ENCODE peak calls at places on chromosomes 2 and 18, in ten cellular contexts. O, H, P, U, F, L, Y, D, C and B are unnamed samples.

GRCh38 chr2:189297446-189297845 is 117.9 kb upstream of the COL5A2 start:
- DNase-seq in U (no peak), H (no peak), O (no peak), C (no peak), P (no peak), L (no peak), D (no peak), F (no peak), Y (no peak), B (no peak)

GRCh38 chr18:79380816-79381806 is 14.6 kb upstream of the NFATC1 start:
- DNase-seq in D (no peak), H (peak), F (peak), L (peak), Y (peak), U (no peak), O (no peak), C (peak), P (peak), B (peak)

GRCh38 chr2:237732790-237733349 is 65.7 kb upstream of the RBM44 start:
- DNase-seq in Y (no peak), P (peak), L (peak), F (peak), U (no peak), H (no peak), C (no peak), O (no peak), D (no peak), B (peak)

GRCh38 chr2:177554365-177554764 is 161.8 kb downstream of the AGPS start:
- DNase-seq in P (no peak), H (no peak), U (no peak), L (no peak), O (no peak), Y (no peak), C (no peak), F (no peak), D (no peak), B (no peak)

GRCh38 chr18:12239426-12239825 is 14.7 kb upstream of the CIDEA start:
- DNase-seq in D (no peak), L (no peak), H (no peak), O (no peak), C (no peak), Y (no peak), U (no peak), F (no peak), P (no peak), B (no peak)

GRCh38 chr18:66646622-66647021 is 42.7 kb upstream of the CDH19 start:
- DNase-seq in P (no peak), Y (no peak), H (no peak), O (no peak), C (no peak), U (no peak), D (no peak), F (no peak), L (no peak), B (no peak)

GRCh38 chr2:26682155-26682554 is 10.4 kb upstream of the KCNK3 start:
- DNase-seq in P (no peak), L (peak), F (no peak), U (no peak), O (no peak), Y (peak), D (no peak), H (no peak), C (no peak), B (no peak)

GRCh38 chr2:233076749-233077148 is 16.6 kb downstream of the INPP5D start:
- DNase-seq in U (no peak), O (no peak), P (no peak), L (no peak), C (no peak), Y (no peak), H (no peak), F (no peak), D (no peak), B (no peak)

GRCh38 chr2:163466583-163466982 is 269.2 kb downstream of the FIGN start:
- DNase-seq in Y (no peak), U (no peak), O (no peak), D (no peak), H (no peak), F (no peak), P (no peak), L (no peak), C (no peak), B (no peak)

GRCh38 chr2:15169326-15170038 is 391.7 kb downstream of the NBAS start:
- DNase-seq in Y (no peak), U (peak), O (no peak), F (no peak), P (no peak), C (peak), D (no peak), H (no peak), L (no peak), B (no peak)

GRCh38 chr2:157898591-157898996 is 22.5 kb upstream of the ACVR1 start:
- DNase-seq in F (peak), Y (peak), C (no peak), L (peak), P (peak), U (peak), H (peak), O (no peak), D (peak), B (no peak)

GRCh38 chr2:45938649-45939511 is 287.4 kb downstream of the PRKCE start:
- DNase-seq in D (peak), L (peak), U (peak), F (peak), P (peak), C (peak), O (peak), Y (peak), H (peak), B (peak)

GRCh38 chr2:124520953-124521352 is 495.9 kb downstream of the CNTNAP5 start:
- DNase-seq in C (no peak), P (no peak), O (no peak), H (no peak), Y (no peak), D (no peak), L (no peak), F (no peak), U (no peak), B (no peak)

GRCh38 chr2:157788201-157788600 is 87.9 kb downstream of the ACVR1 start:
- DNase-seq in Y (no peak), C (no peak), L (no peak), U (no peak), D (no peak), H (no peak), F (no peak), O (no peak), P (no peak), B (no peak)

GRCh38 chr18:12843420-12844346 is 40.4 kb downstream of the PTPN2 start:
- DNase-seq in H (no peak), Y (no peak), L (no peak), F (no peak), C (no peak), D (no peak), U (no peak), P (no peak), O (no peak), B (no peak)

GRCh38 chr2:152445791-152446201 is 110.8 kb downstream of the FMNL2 start:
- DNase-seq in C (peak), H (no peak), U (no peak), D (no peak), Y (no peak), P (no peak), O (no peak), L (no peak), F (peak), B (no peak)

GRCh38 chr2:3148716-3149115 is 228.9 kb downstream of the EIPR1 start:
- DNase-seq in U (no peak), D (no peak), O (no peak), C (no peak), P (no peak), Y (no peak), H (no peak), F (no peak), L (no peak), B (no peak)

GRCh38 chr2:128037624-128038023 is 9.8 kb upstream of the SAP130 start:
- DNase-seq in D (no peak), C (no peak), Y (no peak), F (no peak), U (no peak), O (no peak), P (no peak), L (no peak), H (no peak), B (no peak)

GRCh38 chr2:17303054-17303453 is 215.2 kb downstream of the RAD51AP2 start:
- DNase-seq in C (no peak), F (no peak), Y (no peak), U (no peak), D (no peak), O (no peak), P (no peak), H (no peak), L (no peak), B (no peak)

GRCh38 chr2:27638709-27639108 is 9.9 kb downstream of the GPN1 start:
- DNase-seq in H (no peak), D (no peak), U (no peak), F (no peak), Y (no peak), L (no peak), P (no peak), C (no peak), O (no peak), B (no peak)

GRCh38 chr2:64025741-64026140 is 6.5 kb upstream of the VPS54 start:
- DNase-seq in P (no peak), F (no peak), Y (no peak), H (no peak), O (no peak), U (no peak), D (no peak), C (no peak), L (no peak), B (no peak)

GRCh38 chr2:50042794-50043193 is 888.5 kb upstream of the FSHR start:
- DNase-seq in H (no peak), C (no peak), U (no peak), L (no peak), D (no peak), O (no peak), P (no peak), Y (no peak), F (no peak), B (no peak)

GRCh38 chr2:62627667-62628066 is 77.8 kb upstream of the EHBP1 start:
- DNase-seq in U (no peak), F (no peak), L (no peak), D (no peak), Y (no peak), H (no peak), O (no peak), C (no peak), P (no peak), B (no peak)

GRCh38 chr2:111145951-111146350 is 25.2 kb downstream of the BCL2L11 start:
- DNase-seq in U (no peak), H (no peak), O (no peak), L (no peak), Y (no peak), F (no peak), C (no peak), P (no peak), D (no peak), B (no peak)

GRCh38 chr2:111143107-111143886 is 22.6 kb downstream of the BCL2L11 start:
- DNase-seq in L (no peak), H (no peak), D (no peak), Y (no peak), P (no peak), C (no peak), F (peak), O (no peak), U (no peak), B (no peak)

GRCh38 chr2:111142101-111142500 is 21.4 kb downstream of the BCL2L11 start:
- DNase-seq in H (no peak), L (no peak), Y (no peak), C (no peak), D (no peak), P (no peak), U (no peak), O (no peak), F (no peak), B (no peak)

GRCh38 chr2:111148225-111148873 is 27.6 kb downstream of the BCL2L11 start:
- DNase-seq in F (no peak), U (no peak), D (no peak), C (no peak), H (no peak), Y (no peak), O (no peak), P (no peak), L (no peak), B (no peak)

GRCh38 chr2:111145103-111145760 is 24.5 kb downstream of the BCL2L11 start:
- DNase-seq in U (no peak), F (no peak), O (no peak), D (no peak), H (no peak), C (no peak), P (no peak), Y (no peak), L (no peak), B (no peak)
- H3K4me3 ChIP-seq in U (no peak), F (no peak), O (no peak), D (no peak), H (no peak), C (no peak), P (no peak), Y (no peak), L (no peak), B (no peak)

GRCh38 chr18:52002600-52002999 is 337.4 kb upstream of the DCC start:
- DNase-seq in P (no peak), C (no peak), L (no peak), U (no peak), D (no peak), O (no peak), H (no peak), Y (no peak), F (no peak), B (no peak)
- H3K27ac ChIP-seq in P (no peak), C (no peak), L (no peak), U (no peak), D (no peak), O (no peak), H (no peak), Y (no peak), F (no peak), B (no peak)

DNA sequence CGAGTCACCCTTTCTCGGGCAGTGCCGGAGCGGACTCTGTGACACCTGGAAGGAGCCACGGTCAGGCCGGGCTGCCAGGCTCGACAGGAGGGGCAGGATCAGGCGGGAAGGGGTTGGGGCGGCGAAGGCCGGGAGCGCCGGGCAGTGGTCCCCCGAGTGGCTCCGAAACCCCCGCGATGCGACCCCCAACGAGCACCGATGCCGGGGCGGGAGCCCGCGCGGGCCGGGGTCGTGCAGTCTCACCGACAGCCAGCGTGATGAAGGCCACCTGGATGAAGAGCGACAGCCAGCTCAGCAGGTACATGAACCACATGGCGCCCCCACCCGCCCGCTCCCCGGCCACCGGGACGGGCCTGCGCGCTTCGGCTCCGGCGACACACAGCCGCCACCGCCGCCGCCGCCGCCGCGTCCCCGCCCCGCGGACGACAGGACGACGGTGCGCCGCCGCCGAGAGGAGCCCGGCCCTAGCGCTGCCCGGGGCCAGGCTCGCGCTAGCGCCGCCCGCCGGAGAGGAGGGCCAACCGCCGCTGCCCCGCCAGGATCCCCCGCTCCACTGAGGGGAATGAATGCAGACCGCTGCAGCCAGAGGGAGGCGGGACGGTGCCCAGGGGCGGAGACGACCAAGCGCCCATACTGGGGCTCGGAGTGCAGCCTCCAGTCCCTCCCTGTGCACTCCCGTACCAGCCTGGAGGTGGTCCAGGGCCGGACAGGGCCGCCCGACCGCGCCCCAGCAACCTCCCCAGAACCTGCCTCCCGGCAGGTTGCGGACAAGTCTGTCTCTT is at the start of gene TEX261:
- DNase-seq in U (peak), H (peak), Y (peak), D (peak), L (peak), C (peak), P (peak), F (peak), O (peak), B (peak)
- TF ChIP-seq POLR2A in U (peak), H (no peak), Y (peak), D (no peak), L (no peak), C (peak), P (peak), F (peak), O (no peak), B (peak)

GRCh38 chr18:33849731-33850130 is 271.7 kb downstream of the ASXL3 start:
- DNase-seq in F (no peak), U (no peak), D (no peak), C (no peak), P (no peak), L (no peak), Y (no peak), O (no peak), H (no peak), B (no peak)

GRCh38 chr18:33854086-33854826 is 276.2 kb downstream of the ASXL3 start:
- DNase-seq in O (no peak), H (no peak), C (no peak), L (no peak), F (no peak), D (no peak), U (no peak), P (no peak), Y (no peak), B (no peak)

GRCh38 chr18:33851546-33852078 is 273.6 kb downstream of the ASXL3 start:
- DNase-seq in D (no peak), P (no peak), U (no peak), C (no peak), H (no peak), F (no peak), Y (no peak), O (no peak), L (no peak), B (no peak)

DNA sequence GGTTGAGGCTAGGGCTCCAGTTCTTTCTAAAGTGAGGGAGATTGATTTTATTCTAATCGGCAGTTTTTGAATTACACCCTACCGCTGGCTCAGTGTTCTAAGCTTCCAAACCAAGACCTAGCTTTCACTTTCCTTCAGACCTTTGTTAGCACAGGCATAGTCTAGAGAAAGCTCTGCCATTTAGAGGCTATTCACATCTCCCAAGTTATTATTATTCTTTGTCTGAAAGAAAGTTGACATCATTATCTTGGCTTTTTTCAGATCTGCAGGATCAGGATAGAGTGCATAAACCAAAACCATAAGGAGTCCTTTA is 276.8 kb downstream of the ASXL3 start:
- DNase-seq in O (no peak), H (no peak), U (no peak), Y (no peak), C (no peak), L (no peak), P (no peak), D (no peak), F (no peak), B (no peak)
- H3K4me3 ChIP-seq in O (no peak), H (no peak), U (no peak), Y (no peak), C (no peak), L (no peak), P (no peak), D (no peak), F (no peak), B (peak)

GRCh38 chr2:28978606-28979005 is 2.5 kb upstream of the TOGARAM2 start:
- DNase-seq in C (no peak), L (no peak), F (no peak), D (no peak), Y (no peak), H (no peak), O (no peak), P (no peak), U (no peak), B (no peak)

GRCh38 chr2:28979041-28979440 is 2.1 kb upstream of the TOGARAM2 start:
- DNase-seq in F (no peak), L (peak), D (no peak), H (no peak), C (no peak), P (no peak), U (no peak), O (no peak), Y (no peak), B (no peak)

GRCh38 chr2:28980368-28981015 is 606 bp upstream of the TOGARAM2 start:
- DNase-seq in F (no peak), L (no peak), Y (no peak), C (no peak), O (no peak), D (no peak), H (no peak), U (no peak), P (no peak), B (no peak)

GRCh38 chr2:28981016-28981441 is at the start of gene TOGARAM2:
- DNase-seq in U (no peak), P (no peak), H (no peak), Y (peak), O (peak), L (peak), F (no peak), D (peak), C (no peak), B (no peak)

DNA sequence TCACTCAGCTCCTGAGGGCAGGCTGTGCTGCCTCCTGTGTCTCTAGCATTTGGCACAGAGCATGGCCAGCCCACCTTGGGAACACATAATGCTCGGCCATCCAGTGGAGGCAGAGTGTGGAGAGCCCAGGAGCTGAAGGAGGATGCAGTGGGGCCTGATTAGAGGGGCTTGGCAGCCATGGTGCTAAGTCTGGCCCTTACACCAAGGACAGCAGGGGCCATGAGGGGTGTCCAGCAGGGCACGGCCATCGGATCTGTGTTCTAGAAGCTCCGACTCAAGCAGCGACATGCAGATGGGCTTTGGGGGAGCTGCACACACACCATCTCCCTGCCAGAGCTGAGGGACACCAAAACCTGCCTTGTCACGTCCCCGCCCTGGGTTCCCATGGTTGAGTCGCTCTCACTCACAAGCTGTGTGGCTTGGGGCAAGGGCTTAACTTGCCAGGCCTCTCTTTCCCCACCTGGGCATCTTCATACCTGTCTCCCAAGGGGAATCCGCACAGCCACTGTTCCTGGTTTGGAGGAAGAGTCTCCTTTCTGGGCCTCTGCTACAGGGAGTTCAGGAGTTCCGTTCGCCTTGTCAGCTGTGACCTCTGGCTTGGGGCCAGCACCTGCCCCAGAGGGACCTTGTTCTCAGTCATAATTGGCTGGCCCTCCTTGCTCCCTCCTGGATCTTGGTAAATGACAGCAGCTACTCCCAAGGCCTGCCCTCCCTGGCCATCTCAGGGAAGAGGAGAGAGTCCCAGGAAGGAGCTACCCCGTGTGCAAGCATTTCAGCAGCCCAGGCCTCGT is 1.3 kb upstream of the TOGARAM2 start:
- DNase-seq in O (no peak), F (no peak), U (no peak), P (no peak), H (no peak), C (no peak), Y (peak), L (peak), D (no peak), B (no peak)
- H3K27ac ChIP-seq in O (no peak), F (no peak), U (no peak), P (no peak), H (no peak), C (no peak), Y (no peak), L (peak), D (no peak), B (no peak)